ENCODE peak calls at places on chromosomes 12 and 14, in five cellular contexts. D is HepG2, Y is K562, W is GM12878, N is SK-N-SH. L is an unnamed sample.

GRCh38 chr14:56374421-56374820 is 205.2 kb upstream of the TMEM260 start:
- DNase-seq in D (no peak), Y (no peak), W (no peak), N (no peak), L (no peak)

GRCh38 chr14:103530390-103530789 is 1.4 kb downstream of the TRMT61A start:
- DNase-seq in D (no peak), Y (peak; percentile 48), W (no peak), N (no peak), L (peak; percentile 13)

GRCh38 chr12:6276936-6277615 is 33.4 kb upstream of the PLEKHG6 start:
- DNase-seq in D (no peak), Y (no peak), W (no peak), N (no peak), L (no peak)

GRCh38 chr12:46926536-46926935 is 100.7 kb upstream of the SLC38A4 start:
- DNase-seq in D (no peak), Y (no peak), W (no peak), N (no peak), L (no peak)

GRCh38 chr12:39138268-39138667 is 232.9 kb upstream of the CPNE8 start:
- DNase-seq in D (no peak), Y (no peak), W (no peak), N (peak; percentile 55), L (no peak)

GRCh38 chr12:95182868-95183415 is 34.3 kb downstream of the FGD6 start:
- DNase-seq in D (no peak), Y (peak; percentile 43), W (no peak), N (no peak), L (peak; percentile 73)

GRCh38 chr12:124609041-124609984 is 41.9 kb upstream of the NCOR2 start:
- DNase-seq in D (peak; percentile 81), Y (peak; percentile 72), W (peak; percentile 52), N (peak; percentile 64), L (peak; percentile 34)

GRCh38 chr12:2973566-2973965 is 14.4 kb downstream of the TEAD4 start:
- DNase-seq in D (no peak), Y (no peak), W (no peak), N (no peak), L (no peak)

GRCh38 chr14:104702106-104702505 is 12.7 kb downstream of the INF2 start:
- DNase-seq in D (no peak), Y (no peak), W (no peak), N (no peak), L (no peak)

GRCh38 chr12:113214938-113215400 is 6.3 kb upstream of the TPCN1 start:
- DNase-seq in D (peak; percentile 81), Y (no peak), W (peak; percentile 80), N (peak; percentile 45), L (peak; percentile 97)

GRCh38 chr12:14810953-14811483 is 3.0 kb downstream of the SMCO3 start:
- DNase-seq in D (peak; percentile 44), Y (peak; percentile 10), W (no peak), N (no peak), L (peak; percentile 33)

GRCh38 chr14:64509036-64509435 is 4.5 kb downstream of the ZBTB1 start:
- DNase-seq in D (peak; percentile 59), Y (no peak), W (no peak), N (no peak), L (no peak)

GRCh38 chr14:64504897-64505771 is 564 bp downstream of the ZBTB1 start:
- DNase-seq in D (peak; percentile 67), Y (peak; percentile 79), W (no peak), N (peak; percentile 82), L (peak; percentile 83)

GRCh38 chr14:64507376-64508156 is 3.0 kb downstream of the ZBTB1 start:
- DNase-seq in D (no peak), Y (peak; percentile 12), W (no peak), N (no peak), L (peak; percentile 58)

GRCh38 chr14:64508215-64508776 is 3.7 kb downstream of the ZBTB1 start:
- DNase-seq in D (no peak), Y (no peak), W (peak; percentile 64), N (no peak), L (no peak)

DNA sequence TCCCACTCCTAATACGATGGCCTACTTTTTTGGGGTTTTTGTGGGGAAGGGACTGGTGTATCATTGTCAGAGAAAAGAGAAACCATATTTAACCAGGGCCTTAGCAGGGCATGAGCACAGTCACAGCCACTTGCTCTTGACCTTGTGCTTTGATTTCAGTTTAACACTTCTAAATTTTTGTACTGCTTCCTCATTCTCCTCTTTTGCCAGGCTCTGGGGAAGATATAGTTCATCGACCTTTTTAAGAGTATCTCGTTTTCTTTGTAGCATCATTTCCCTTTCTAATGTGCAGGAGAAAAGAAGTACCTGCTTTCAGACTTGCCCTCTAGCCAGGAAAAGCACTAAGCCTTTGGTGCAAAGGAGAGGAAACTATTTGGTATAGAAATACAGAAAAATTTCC is 2.2 kb downstream of the ZBTB1 start:
- DNase-seq in D (no peak), Y (no peak), W (no peak), N (no peak), L (no peak)
- TF ChIP-seq MXI1 in D (no peak), Y (no peak), W (no peak), N (no peak), L (no peak)

GRCh38 chr12:9345163-9345562 is 137.0 kb upstream of the PZP start:
- DNase-seq in D (no peak), Y (no peak), W (no peak), N (no peak), L (no peak)
- H3K9ac ChIP-seq in D (no peak overlapping the region), Y (no peak overlapping the region), W (no peak overlapping the region), N (no peak overlapping the region), L (no peak overlapping the region)

GRCh38 chr14:44898547-44898946 is 63.2 kb downstream of the KLHL28 start:
- DNase-seq in D (no peak), Y (no peak), W (no peak), N (no peak), L (peak; percentile 61)
- TF ChIP-seq MXI1 in D (no peak), Y (no peak), W (no peak), N (no peak), L (no peak)

DNA sequence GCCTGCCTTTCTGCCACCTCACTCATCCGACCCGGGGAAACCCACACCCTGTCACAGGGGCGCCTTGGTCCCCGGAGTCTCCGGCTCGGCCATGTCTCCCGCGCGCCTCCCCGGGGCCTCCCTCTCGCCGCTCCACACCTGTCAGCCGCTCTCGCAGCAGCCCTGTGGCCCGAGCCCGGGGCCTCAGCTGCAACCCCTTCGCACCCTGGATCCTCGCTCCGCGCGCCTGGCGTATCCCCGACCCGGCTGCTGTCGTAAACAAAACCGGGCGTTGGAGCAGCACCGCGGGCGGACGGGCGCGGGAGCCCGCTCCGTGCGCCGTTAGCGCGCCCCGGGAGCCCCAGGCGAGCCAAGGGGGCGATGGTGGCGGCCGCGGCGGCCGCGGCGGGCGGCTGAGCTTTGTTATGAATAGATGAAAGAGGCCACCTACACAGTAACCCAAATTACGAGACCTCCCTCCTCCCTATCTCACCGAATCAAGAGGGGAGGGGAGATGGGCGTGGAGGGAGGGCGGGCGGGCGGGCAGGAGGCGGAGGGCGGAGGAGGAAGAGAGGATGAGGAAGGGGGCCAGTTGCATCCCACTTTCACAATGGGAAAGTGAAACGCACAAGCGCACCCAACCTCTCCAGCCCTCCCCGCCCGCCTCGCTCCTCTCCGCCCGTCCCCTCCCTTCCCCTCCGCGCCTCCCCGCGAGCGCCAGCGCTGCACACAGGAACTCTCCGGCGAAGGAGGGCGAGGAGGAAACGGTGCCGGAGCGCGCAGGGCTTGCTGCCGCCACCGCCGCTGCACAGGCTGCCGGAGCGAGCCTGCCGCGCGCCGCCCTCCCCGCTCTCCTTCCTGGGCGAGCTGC is at the start of gene PLXNC1:
- DNase-seq in D (no peak), Y (no peak), W (no peak), N (peak; percentile 85), L (peak; percentile 31)
- H3K9ac ChIP-seq in D (peak within 1 kb of the TSS; percentile 72), Y (no peak within 1 kb of the TSS), W (peak within 1 kb of the TSS; percentile 82), N (no peak within 1 kb of the TSS), L (peak within 1 kb of the TSS; percentile 6)

GRCh38 chr14:74524813-74525135 is 31.2 kb downstream of the ISCA2 start:
- DNase-seq in D (no peak), Y (no peak), W (no peak), N (no peak), L (no peak)

GRCh38 chr14:74522740-74523139 is 29.2 kb downstream of the ISCA2 start:
- DNase-seq in D (no peak), Y (no peak), W (no peak), N (no peak), L (no peak)

GRCh38 chr14:74525361-74525851 is 31.8 kb downstream of the ISCA2 start:
- DNase-seq in D (no peak), Y (no peak), W (peak; percentile 9), N (no peak), L (no peak)

GRCh38 chr14:74521756-74522155 is 28.2 kb downstream of the ISCA2 start:
- DNase-seq in D (no peak), Y (no peak), W (no peak), N (no peak), L (no peak)

DNA sequence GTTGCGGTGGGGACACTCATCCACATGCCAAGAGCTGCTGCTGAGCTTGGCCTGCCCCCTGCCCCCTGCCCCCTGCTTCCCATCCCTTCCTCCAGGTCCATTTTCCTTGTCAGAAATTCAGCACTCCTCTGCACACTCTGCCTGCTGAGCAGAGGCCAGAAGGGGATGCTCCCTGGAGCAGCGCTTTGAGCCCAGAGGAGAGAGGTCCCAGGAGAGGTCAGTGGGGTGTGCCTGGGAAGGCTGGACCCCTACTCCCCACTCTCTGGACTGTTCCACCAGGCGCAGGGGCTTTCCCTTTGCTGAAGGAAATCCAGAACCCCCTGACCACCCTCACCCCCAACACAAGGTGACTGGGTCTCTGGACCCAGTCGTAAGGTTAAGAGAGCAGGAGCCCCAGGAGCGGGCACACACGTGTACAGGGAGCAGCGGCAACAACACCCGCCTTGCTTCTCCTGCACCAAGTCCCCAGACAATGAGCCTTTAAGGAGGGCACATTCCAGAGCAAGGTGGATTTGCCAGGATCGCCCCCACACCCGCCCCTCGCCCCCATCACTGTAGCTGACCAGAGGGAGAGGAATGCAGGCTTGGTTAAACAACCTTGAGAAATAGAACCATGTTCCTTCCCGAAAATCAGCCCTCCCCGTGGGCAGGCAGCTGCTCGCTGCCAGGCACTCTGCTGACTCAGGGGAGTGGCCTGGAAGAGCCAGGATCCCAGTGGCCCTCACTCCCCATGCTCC is 30.7 kb downstream of the ISCA2 start:
- DNase-seq in D (no peak), Y (no peak), W (no peak), N (no peak), L (peak; percentile 60)
- TF ChIP-seq MXI1 in D (no peak), Y (no peak), W (no peak), N (no peak), L (no peak)

GRCh38 chr14:50830044-50830931 is 674 bp downstream of the NIN start:
- DNase-seq in D (peak; percentile 22), Y (peak; percentile 24), W (peak; percentile 27), N (peak; percentile 85), L (peak; percentile 41)
- H3K9ac ChIP-seq in D (peak overlapping the region; percentile 64), Y (no peak overlapping the region), W (peak overlapping the region; percentile 83), N (peak overlapping the region; percentile 89), L (peak overlapping the region; percentile 72)

L was measured in IMR-90.